ENCODE peak calls at places on chromosome 13, in four cellular contexts. N is transverse colon; E is stimulated activated naive CD4-positive, alpha-beta T cell; M is B cell. J is an unnamed sample.

GRCh38 chr13:51929699-51930098 is 67.9 kb downstream of the CCDC70 start:
- DNase-seq in E (no peak), N (no peak), M (no peak), J (no peak)

GRCh38 chr13:43269037-43269476 is 245.7 kb downstream of the DNAJC15 start:
- DNase-seq in E (no peak), M (no peak), N (peak), J (no peak)

GRCh38 chr13:110485604-110486003 is 75.9 kb downstream of the RAB20 start:
- DNase-seq in N (no peak), E (no peak), M (no peak), J (no peak)

GRCh38 chr13:40059540-40060232 is 404.2 kb downstream of the COG6 start:
- DNase-seq in M (no peak), N (no peak), E (no peak), J (no peak)

GRCh38 chr13:77891486-77891885 is 27.1 kb downstream of the EDNRB start:
- DNase-seq in E (no peak), N (no peak), M (no peak), J (no peak)

GRCh38 chr13:41621716-41622508 is 164.6 kb downstream of the RGCC start:
- DNase-seq in N (no peak), M (no peak), E (no peak), J (no peak)

GRCh38 chr13:114118086-114118762 is 14.2 kb downstream of the RASA3 start:
- DNase-seq in M (no peak), N (no peak), E (no peak), J (no peak)

GRCh38 chr13:106561551-106562170 is 6.3 kb downstream of the ARGLU1 start:
- DNase-seq in M (peak), E (no peak), N (no peak), J (peak)

GRCh38 chr13:64648293-64648692 is 2581.8 kb downstream of the PCDH9 start:
- DNase-seq in E (no peak), M (no peak), N (no peak), J (no peak)

GRCh38 chr13:83153833-83154232 is 728.4 kb downstream of the SLITRK1 start:
- DNase-seq in N (no peak), E (no peak), M (no peak), J (no peak)

GRCh38 chr13:97577026-97577425 is 143.1 kb downstream of the RAP2A start:
- DNase-seq in M (no peak), N (no peak), E (no peak), J (no peak)

GRCh38 chr13:39451301-39451700 is 151.7 kb downstream of the LHFPL6 start:
- DNase-seq in E (no peak), N (no peak), M (peak), J (no peak)